ENCODE peak calls at places on chromosome 17, in four cellular contexts. One of them, this sample, is unnamed. For H3K27me3, the result is how much of the 10 kb centered on the place peaks cover.

GRCh38 chr17:6195123-6195522 is 124.9 kb downstream of the WSCD1 start:
- DNase-seq in ovary: no peak
- DNase-seq in tibial nerve: no peak
- DNase-seq in BJ: no peak
- DNase-seq in this sample: no peak

GRCh38 chr17:27466748-27467375 is 10.6 kb downstream of the KSR1 start:
- DNase-seq in ovary: no peak
- DNase-seq in BJ: no peak
- DNase-seq in tibial nerve: no peak
- DNase-seq in this sample: no peak

GRCh38 chr17:16478693-16479092 is 13.3 kb downstream of the LRRC75A start:
- DNase-seq in ovary: no peak
- DNase-seq in tibial nerve: no peak
- DNase-seq in BJ: no peak
- DNase-seq in this sample: no peak

GRCh38 chr17:74011963-74012362 is 191.5 kb upstream of the RPL38 start:
- DNase-seq in tibial nerve: no peak
- DNase-seq in ovary: no peak
- DNase-seq in BJ: no peak
- DNase-seq in this sample: no peak

GRCh38 chr17:77515227-77515626 is 374.5 kb downstream of the SEC14L1 start:
- DNase-seq in BJ: no peak
- DNase-seq in ovary: no peak
- DNase-seq in tibial nerve: no peak
- DNase-seq in this sample: no peak

GRCh38 chr17:47238321-47239010 is 15.2 kb upstream of the ITGB3 start:
- DNase-seq in BJ: no peak
- DNase-seq in tibial nerve: no peak
- DNase-seq in ovary: no peak
- DNase-seq in this sample: no peak

GRCh38 chr17:33039874-33040273 is 48.2 kb downstream of the SPACA3 start:
- DNase-seq in tibial nerve: no peak
- DNase-seq in BJ: peak
- DNase-seq in ovary: no peak
- DNase-seq in this sample: peak

GRCh38 chr17:43431741-43432523 is 33.1 kb downstream of the ARL4D start:
- DNase-seq in BJ: no peak
- DNase-seq in tibial nerve: peak
- DNase-seq in ovary: no peak
- DNase-seq in this sample: no peak

GRCh38 chr17:80320496-80320895 is 59.8 kb downstream of the RNF213 start:
- DNase-seq in BJ: no peak
- DNase-seq in tibial nerve: no peak
- DNase-seq in ovary: no peak
- DNase-seq in this sample: no peak

GRCh38 chr17:57997085-57997809 is 9.2 kb upstream of the VEZF1 start:
- DNase-seq in BJ: no peak
- DNase-seq in tibial nerve: no peak
- DNase-seq in ovary: no peak
- DNase-seq in this sample: no peak

GRCh38 chr17:43791589-43791988 is 11.4 kb downstream of the CFAP97D1 start:
- DNase-seq in BJ: no peak
- DNase-seq in ovary: no peak
- DNase-seq in tibial nerve: no peak
- DNase-seq in this sample: peak

GRCh38 chr17:43877031-43877430 is 30.1 kb downstream of the CD300LG start:
- DNase-seq in ovary: no peak
- DNase-seq in BJ: no peak
- DNase-seq in tibial nerve: no peak
- DNase-seq in this sample: no peak

GRCh38 chr17:70636517-70637133 is 467.3 kb downstream of the KCNJ2 start:
- DNase-seq in tibial nerve: peak
- DNase-seq in ovary: no peak
- DNase-seq in BJ: no peak
- DNase-seq in this sample: peak

GRCh38 chr17:75557075-75557851 is 30.3 kb upstream of the MYO15B start:
- DNase-seq in BJ: peak
- DNase-seq in tibial nerve: no peak
- DNase-seq in ovary: peak
- DNase-seq in this sample: peak

GRCh38 chr17:76994237-76994637 is 126.0 kb downstream of the MGAT5B start:
- DNase-seq in BJ: no peak
- DNase-seq in tibial nerve: no peak
- DNase-seq in ovary: no peak
- DNase-seq in this sample: no peak

GRCh38 chr17:61466246-61466645 is 14.0 kb downstream of the TBX4 start:
- DNase-seq in tibial nerve: no peak
- DNase-seq in BJ: no peak
- DNase-seq in ovary: no peak
- DNase-seq in this sample: no peak

GRCh38 chr17:33292981-33293867 is at the start of gene ASIC2:
- DNase-seq in BJ: no peak
- DNase-seq in ovary: no peak
- DNase-seq in tibial nerve: no peak
- DNase-seq in this sample: peak

GRCh38 chr17:66344473-66344872 is 42.1 kb downstream of the PRKCA start:
- DNase-seq in ovary: no peak
- DNase-seq in BJ: no peak
- DNase-seq in tibial nerve: no peak
- DNase-seq in this sample: no peak

GRCh38 chr17:36661688-36662087 is 60.3 kb downstream of the MRM1 start:
- DNase-seq in tibial nerve: no peak
- DNase-seq in BJ: no peak
- DNase-seq in ovary: no peak
- DNase-seq in this sample: no peak

GRCh38 chr17:49012893-49013255 is 15.7 kb downstream of the IGF2BP1 start:
- DNase-seq in BJ: no peak
- DNase-seq in ovary: no peak
- DNase-seq in tibial nerve: no peak
- DNase-seq in this sample: no peak
- H3K27me3 ChIP-seq in BJ: under half
- H3K27me3 ChIP-seq in ovary: under half
- H3K27me3 ChIP-seq in tibial nerve: half or more
- H3K27me3 ChIP-seq in this sample: under half

DNA sequence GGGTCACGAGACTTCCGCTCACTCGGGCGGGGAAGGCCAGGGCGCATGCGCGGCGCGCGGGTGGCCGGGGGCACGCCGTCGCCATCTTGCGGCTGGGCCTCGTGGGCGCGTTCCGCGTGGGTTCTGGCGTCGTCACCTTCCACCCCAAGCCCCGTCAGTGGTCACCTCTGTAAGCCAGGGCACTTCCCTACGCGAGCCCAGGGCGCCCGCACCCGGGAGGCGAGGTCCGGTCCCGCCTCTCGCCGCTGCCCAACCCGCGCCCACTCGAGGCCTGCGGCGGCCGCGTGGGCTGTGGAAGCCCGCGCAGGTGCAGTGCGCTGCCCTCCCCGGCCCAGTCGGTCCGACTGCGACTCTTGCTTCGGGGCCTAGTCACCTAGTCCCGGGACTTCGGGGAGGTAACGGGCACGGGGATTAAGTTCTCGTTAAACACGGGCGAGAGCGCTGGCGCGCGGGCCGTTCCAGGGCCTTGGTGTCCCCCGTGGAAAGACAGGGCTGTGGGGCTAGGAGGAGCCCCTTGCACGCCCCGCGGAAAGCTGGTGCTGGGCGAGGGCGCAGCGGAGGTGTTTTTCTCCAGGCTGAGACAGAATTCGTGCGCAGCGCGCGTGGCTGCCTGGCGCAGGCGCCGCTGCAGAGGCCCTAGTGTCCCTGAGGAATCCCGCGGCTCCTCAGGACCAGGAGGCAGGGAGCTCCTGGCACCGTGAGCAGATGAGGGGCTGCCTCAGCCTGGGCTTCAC is 417 bp upstream of the ARHGDIA start:
- DNase-seq in BJ: no peak
- DNase-seq in ovary: peak
- DNase-seq in tibial nerve: peak
- DNase-seq in this sample: peak
- TF ChIP-seq CTCF in BJ: peak
- TF ChIP-seq CTCF in ovary: no peak
- TF ChIP-seq CTCF in tibial nerve: peak
- TF ChIP-seq CTCF in this sample: peak

DNA sequence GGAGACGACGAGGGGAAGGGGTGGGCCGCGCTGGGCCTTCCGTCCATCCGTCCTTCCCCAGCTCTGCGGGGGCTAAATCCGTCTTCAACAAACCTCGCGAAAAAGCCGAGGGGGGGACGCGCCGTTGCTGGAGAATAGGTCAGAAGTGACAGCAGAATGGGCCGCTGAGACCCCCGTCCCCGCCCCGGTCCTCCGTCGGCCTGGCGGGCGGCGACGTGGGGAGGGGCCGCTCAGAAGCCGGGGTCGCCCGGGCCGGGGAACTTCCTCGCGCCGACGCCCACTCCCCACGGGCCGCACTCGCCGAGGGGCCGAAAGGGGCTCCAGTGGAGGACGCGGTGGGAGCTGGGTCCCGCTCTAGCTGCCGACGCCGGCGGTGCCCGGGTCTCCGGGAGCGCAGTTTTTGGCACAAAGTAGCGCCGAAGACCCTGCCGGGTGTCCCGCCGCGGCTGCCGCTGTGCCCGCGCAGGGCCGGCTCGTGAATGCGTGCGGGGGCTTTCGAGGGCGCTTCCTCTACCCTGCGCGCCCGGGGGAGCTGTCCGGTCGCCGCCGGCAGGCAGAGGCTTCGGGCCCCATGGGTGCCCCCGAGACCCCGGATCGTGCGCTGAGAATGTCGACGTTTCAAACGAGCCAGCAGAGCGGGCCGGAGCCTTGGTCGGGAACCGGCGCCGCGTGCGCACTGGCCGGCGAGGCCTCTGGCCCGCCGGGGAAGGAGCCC is 46.4 kb upstream of the SLC38A10 start:
- DNase-seq in tibial nerve: no peak
- DNase-seq in ovary: peak
- DNase-seq in BJ: no peak
- DNase-seq in this sample: no peak
- H3K27me3 ChIP-seq in tibial nerve: under half
- H3K27me3 ChIP-seq in ovary: under half
- H3K27me3 ChIP-seq in BJ: under half
- H3K27me3 ChIP-seq in this sample: under half

GRCh38 chr17:18139949-18140348 is 31.4 kb downstream of the MYO15A start:
- DNase-seq in BJ: no peak
- DNase-seq in tibial nerve: no peak
- DNase-seq in ovary: no peak
- DNase-seq in this sample: no peak
- TF ChIP-seq CTCF in BJ: peak
- TF ChIP-seq CTCF in tibial nerve: no peak
- TF ChIP-seq CTCF in ovary: no peak
- TF ChIP-seq CTCF in this sample: peak

DNA sequence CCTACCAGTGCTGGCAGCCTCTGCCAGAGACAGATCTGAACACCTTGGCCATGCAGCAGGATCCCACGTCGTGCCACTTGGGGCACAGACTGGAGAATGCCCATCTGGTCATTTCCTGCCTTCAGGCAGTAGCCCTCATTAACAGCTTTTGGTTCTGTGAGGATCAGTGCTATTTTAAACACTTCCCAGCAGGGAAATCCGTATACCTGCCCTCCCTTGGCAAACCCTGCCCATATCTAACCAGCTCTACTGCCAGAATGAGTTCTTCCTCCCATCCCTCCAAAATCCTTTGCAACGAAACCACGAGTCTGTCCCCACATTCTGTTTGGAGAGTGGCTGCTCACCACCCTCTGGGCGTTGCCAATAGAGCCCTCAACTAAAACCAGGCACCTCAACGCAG is 245.7 kb downstream of the ENGASE start:
- DNase-seq in tibial nerve: no peak
- DNase-seq in BJ: no peak
- DNase-seq in ovary: no peak
- DNase-seq in this sample: no peak
- H3K27me3 ChIP-seq in tibial nerve: under half
- H3K27me3 ChIP-seq in BJ: under half
- H3K27me3 ChIP-seq in ovary: under half
- H3K27me3 ChIP-seq in this sample: under half

GRCh38 chr17:7213895-7214299 is 5.7 kb downstream of the DLG4 start:
- DNase-seq in BJ: no peak
- DNase-seq in ovary: peak
- DNase-seq in tibial nerve: peak
- DNase-seq in this sample: peak
- TF ChIP-seq CTCF in BJ: peak
- TF ChIP-seq CTCF in ovary: no peak
- TF ChIP-seq CTCF in tibial nerve: no peak
- TF ChIP-seq CTCF in this sample: peak

GRCh38 chr17:38611872-38612376 is 6.2 kb upstream of the SRCIN1 start:
- DNase-seq in BJ: no peak
- DNase-seq in ovary: no peak
- DNase-seq in tibial nerve: no peak
- DNase-seq in this sample: no peak
- H3K27me3 ChIP-seq in BJ: under half
- H3K27me3 ChIP-seq in ovary: under half
- H3K27me3 ChIP-seq in tibial nerve: under half
- H3K27me3 ChIP-seq in this sample: under half

GRCh38 chr17:9141423-9141753 is 120.1 kb downstream of the NTN1 start:
- DNase-seq in BJ: no peak
- DNase-seq in tibial nerve: no peak
- DNase-seq in ovary: no peak
- DNase-seq in this sample: no peak

GRCh38 chr17:9140550-9141422 is 119.5 kb downstream of the NTN1 start:
- DNase-seq in tibial nerve: no peak
- DNase-seq in BJ: no peak
- DNase-seq in ovary: no peak
- DNase-seq in this sample: no peak

GRCh38 chr17:9144502-9145233 is 123.4 kb downstream of the NTN1 start:
- DNase-seq in BJ: no peak
- DNase-seq in ovary: no peak
- DNase-seq in tibial nerve: no peak
- DNase-seq in this sample: no peak

GRCh38 chr17:9146064-9146463 is 124.8 kb downstream of the NTN1 start:
- DNase-seq in BJ: no peak
- DNase-seq in ovary: no peak
- DNase-seq in tibial nerve: no peak
- DNase-seq in this sample: peak

DNA sequence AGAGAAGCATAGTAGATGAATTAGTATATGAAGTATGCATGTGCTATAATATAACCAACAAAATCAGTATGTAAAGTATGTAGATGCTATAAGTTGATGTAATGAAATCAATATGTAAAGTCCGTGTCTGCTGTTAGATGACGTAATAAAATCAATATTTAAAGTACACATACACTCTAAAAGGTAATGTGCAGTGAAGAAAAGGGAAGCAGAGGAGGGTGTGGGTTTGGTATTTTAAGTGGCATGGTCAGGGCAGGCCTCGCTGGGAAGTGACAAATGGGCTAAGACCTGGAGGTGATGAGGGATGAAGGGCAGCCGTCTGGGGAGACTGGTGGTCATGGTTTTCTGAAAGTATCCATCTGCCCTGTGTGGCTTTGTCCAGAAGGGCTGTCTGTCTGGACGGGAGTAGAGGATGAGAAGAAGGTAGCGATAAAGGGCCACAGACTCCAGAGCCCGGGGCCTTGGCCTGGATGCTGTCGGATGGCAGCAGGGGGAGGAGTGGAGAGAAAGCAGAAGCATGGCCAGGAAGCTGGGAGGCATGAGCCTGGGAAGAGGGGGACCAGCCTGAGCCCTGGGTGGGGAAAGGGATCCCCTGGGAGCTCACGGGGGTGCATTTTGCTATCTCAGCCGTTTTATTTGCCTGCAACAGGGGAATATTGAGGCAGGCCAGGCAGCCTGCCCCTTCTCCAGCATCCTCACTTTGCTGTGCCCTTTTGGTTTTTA is 121.6 kb downstream of the NTN1 start:
- DNase-seq in tibial nerve: no peak
- DNase-seq in ovary: no peak
- DNase-seq in BJ: no peak
- DNase-seq in this sample: no peak
- TF ChIP-seq CTCF in tibial nerve: no peak
- TF ChIP-seq CTCF in ovary: no peak
- TF ChIP-seq CTCF in BJ: no peak
- TF ChIP-seq CTCF in this sample: no peak